ENCODE peak calls at places on chromosome 2, in nine cellular contexts. One of them, this sample, is unnamed.

GRCh38 chr2:207110730-207111129 is 55.0 kb downstream of the KLF7 start:
- DNase-seq in RKO: no peak
- DNase-seq in NCI-H2029 treated with DMSO at 0.1 percent for 48 hours: no peak
- DNase-seq in hypothalamus: no peak
- DNase-seq in dermis blood vessel endothelial cell: no peak
- DNase-seq in NCI-H446 treated with DMSO at 0.1 percent for 48 hours: no peak
- DNase-seq in NCI-H2171 treated with DMSO at 0.1 percent for 48 hours: no peak
- DNase-seq in heart right ventricle: no peak
- DNase-seq in hippocampal formation: no peak
- DNase-seq in this sample: no peak

GRCh38 chr2:113242318-113242717 is 36.4 kb downstream of the PAX8 start:
- DNase-seq in RKO: no peak
- DNase-seq in NCI-H2029 treated with DMSO at 0.1 percent for 48 hours: no peak
- DNase-seq in hypothalamus: no peak
- DNase-seq in dermis blood vessel endothelial cell: no peak
- DNase-seq in NCI-H446 treated with DMSO at 0.1 percent for 48 hours: no peak
- DNase-seq in NCI-H2171 treated with DMSO at 0.1 percent for 48 hours: no peak
- DNase-seq in heart right ventricle: no peak
- DNase-seq in hippocampal formation: no peak
- DNase-seq in this sample: no peak

GRCh38 chr2:110874565-110875383 is 142.4 kb downstream of the ACOXL start:
- DNase-seq in RKO: no peak
- DNase-seq in NCI-H2029 treated with DMSO at 0.1 percent for 48 hours: no peak
- DNase-seq in hypothalamus: no peak
- DNase-seq in dermis blood vessel endothelial cell: no peak
- DNase-seq in NCI-H446 treated with DMSO at 0.1 percent for 48 hours: no peak
- DNase-seq in NCI-H2171 treated with DMSO at 0.1 percent for 48 hours: no peak
- DNase-seq in heart right ventricle: no peak
- DNase-seq in hippocampal formation: no peak
- DNase-seq in this sample: no peak

GRCh38 chr2:177983183-177983788 is 89.3 kb downstream of the PDE11A start:
- DNase-seq in RKO: peak; percentile 71
- DNase-seq in NCI-H2029 treated with DMSO at 0.1 percent for 48 hours: peak; percentile 38
- DNase-seq in hypothalamus: no peak
- DNase-seq in dermis blood vessel endothelial cell: peak; percentile 68
- DNase-seq in NCI-H446 treated with DMSO at 0.1 percent for 48 hours: peak; percentile 44
- DNase-seq in NCI-H2171 treated with DMSO at 0.1 percent for 48 hours: peak; percentile 51
- DNase-seq in heart right ventricle: no peak
- DNase-seq in hippocampal formation: no peak
- DNase-seq in this sample: peak; percentile 73

GRCh38 chr2:111652038-111652437 is 232.0 kb downstream of the ANAPC1 start:
- DNase-seq in RKO: peak; percentile 42
- DNase-seq in NCI-H2029 treated with DMSO at 0.1 percent for 48 hours: no peak
- DNase-seq in hypothalamus: no peak
- DNase-seq in dermis blood vessel endothelial cell: no peak
- DNase-seq in NCI-H446 treated with DMSO at 0.1 percent for 48 hours: no peak
- DNase-seq in NCI-H2171 treated with DMSO at 0.1 percent for 48 hours: no peak
- DNase-seq in heart right ventricle: no peak
- DNase-seq in hippocampal formation: no peak
- DNase-seq in this sample: no peak

GRCh38 chr2:223950448-223951347 is 5.6 kb upstream of the WDFY1 start:
- DNase-seq in RKO: no peak
- DNase-seq in NCI-H2029 treated with DMSO at 0.1 percent for 48 hours: peak; percentile 50
- DNase-seq in hypothalamus: no peak
- DNase-seq in dermis blood vessel endothelial cell: peak; percentile 71
- DNase-seq in NCI-H446 treated with DMSO at 0.1 percent for 48 hours: no peak
- DNase-seq in NCI-H2171 treated with DMSO at 0.1 percent for 48 hours: no peak
- DNase-seq in heart right ventricle: no peak
- DNase-seq in hippocampal formation: no peak
- DNase-seq in this sample: peak; percentile 4

GRCh38 chr2:9613291-9613690 is 17.5 kb downstream of the YWHAQ start:
- DNase-seq in RKO: no peak
- DNase-seq in NCI-H2029 treated with DMSO at 0.1 percent for 48 hours: no peak
- DNase-seq in hypothalamus: no peak
- DNase-seq in dermis blood vessel endothelial cell: no peak
- DNase-seq in NCI-H446 treated with DMSO at 0.1 percent for 48 hours: no peak
- DNase-seq in NCI-H2171 treated with DMSO at 0.1 percent for 48 hours: no peak
- DNase-seq in heart right ventricle: no peak
- DNase-seq in hippocampal formation: no peak
- DNase-seq in this sample: peak; percentile 29

GRCh38 chr2:215171151-215171550 is 32.7 kb upstream of the ABCA12 start:
- DNase-seq in RKO: peak; percentile 42
- DNase-seq in NCI-H2029 treated with DMSO at 0.1 percent for 48 hours: peak; percentile 9
- DNase-seq in hypothalamus: no peak
- DNase-seq in dermis blood vessel endothelial cell: no peak
- DNase-seq in NCI-H446 treated with DMSO at 0.1 percent for 48 hours: no peak
- DNase-seq in NCI-H2171 treated with DMSO at 0.1 percent for 48 hours: no peak
- DNase-seq in heart right ventricle: no peak
- DNase-seq in hippocampal formation: no peak
- DNase-seq in this sample: peak; percentile 80

GRCh38 chr2:63663013-63663864 is 74.5 kb downstream of the MDH1 start:
- DNase-seq in RKO: no peak
- DNase-seq in NCI-H2029 treated with DMSO at 0.1 percent for 48 hours: no peak
- DNase-seq in hypothalamus: no peak
- DNase-seq in dermis blood vessel endothelial cell: peak; percentile 16
- DNase-seq in NCI-H446 treated with DMSO at 0.1 percent for 48 hours: no peak
- DNase-seq in NCI-H2171 treated with DMSO at 0.1 percent for 48 hours: no peak
- DNase-seq in heart right ventricle: no peak
- DNase-seq in hippocampal formation: no peak
- DNase-seq in this sample: peak; percentile 12

GRCh38 chr2:229375241-229375640 is 104.2 kb upstream of the PID1 start:
- DNase-seq in RKO: no peak
- DNase-seq in NCI-H2029 treated with DMSO at 0.1 percent for 48 hours: no peak
- DNase-seq in hypothalamus: no peak
- DNase-seq in dermis blood vessel endothelial cell: no peak
- DNase-seq in NCI-H446 treated with DMSO at 0.1 percent for 48 hours: no peak
- DNase-seq in NCI-H2171 treated with DMSO at 0.1 percent for 48 hours: no peak
- DNase-seq in heart right ventricle: no peak
- DNase-seq in hippocampal formation: no peak
- DNase-seq in this sample: no peak

GRCh38 chr2:120434487-120434886 is 88.6 kb downstream of the INHBB start:
- DNase-seq in RKO: no peak
- DNase-seq in NCI-H2029 treated with DMSO at 0.1 percent for 48 hours: no peak
- DNase-seq in hypothalamus: no peak
- DNase-seq in dermis blood vessel endothelial cell: no peak
- DNase-seq in NCI-H446 treated with DMSO at 0.1 percent for 48 hours: no peak
- DNase-seq in NCI-H2171 treated with DMSO at 0.1 percent for 48 hours: no peak
- DNase-seq in heart right ventricle: no peak
- DNase-seq in hippocampal formation: no peak
- DNase-seq in this sample: no peak

GRCh38 chr2:121004271-121004812 is 268.7 kb downstream of the GLI2 start:
- DNase-seq in RKO: no peak
- DNase-seq in NCI-H2029 treated with DMSO at 0.1 percent for 48 hours: no peak
- DNase-seq in hypothalamus: no peak
- DNase-seq in dermis blood vessel endothelial cell: no peak
- DNase-seq in NCI-H446 treated with DMSO at 0.1 percent for 48 hours: no peak
- DNase-seq in NCI-H2171 treated with DMSO at 0.1 percent for 48 hours: no peak
- DNase-seq in heart right ventricle: no peak
- DNase-seq in hippocampal formation: no peak
- DNase-seq in this sample: no peak

GRCh38 chr2:6352906-6353515 is 512.7 kb downstream of the CMPK2 start:
- DNase-seq in RKO: peak; percentile 59
- DNase-seq in NCI-H2029 treated with DMSO at 0.1 percent for 48 hours: no peak
- DNase-seq in hypothalamus: peak; percentile 1
- DNase-seq in dermis blood vessel endothelial cell: no peak
- DNase-seq in NCI-H446 treated with DMSO at 0.1 percent for 48 hours: peak; percentile 45
- DNase-seq in NCI-H2171 treated with DMSO at 0.1 percent for 48 hours: peak; percentile 46
- DNase-seq in heart right ventricle: peak; percentile 42
- DNase-seq in hippocampal formation: no peak
- DNase-seq in this sample: peak; percentile 37

This sample was measured in OCI-M1.